ENCODE peak calls at places on chromosomes 1 and 21, in six cellular contexts. E is NT2/D1; R is left ventricle myocardium inferior; K is type B pancreatic cell; Y is right cardiac atrium; O is activated naive CD4-positive, alpha-beta T cell. Q is an unnamed sample.

GRCh38 chr1:233105225-233105624 is 154.8 kb downstream of the NTPCR start:
- DNase-seq in K (no peak), R (no peak), O (no peak), E (no peak), Y (no peak), Q (peak)

GRCh38 chr1:177209357-177209756 is 38.6 kb downstream of the BRINP2 start:
- DNase-seq in O (no peak), E (no peak), R (peak), K (no peak), Y (peak), Q (peak)

GRCh38 chr21:45224189-45224938 is 63.3 kb downstream of the POFUT2 start:
- DNase-seq in K (no peak), R (no peak), O (no peak), E (no peak), Y (peak), Q (no peak)

GRCh38 chr1:91830242-91831131 is 55.5 kb downstream of the TGFBR3 start:
- DNase-seq in K (no peak), E (no peak), O (no peak), R (peak), Y (peak), Q (peak)

GRCh38 chr1:40708750-40709099 is 17.2 kb downstream of the NFYC start:
- DNase-seq in R (no peak), E (peak), K (no peak), Y (no peak), O (no peak), Q (peak)

GRCh38 chr1:90154711-90155110 is 159.8 kb downstream of the ZNF326 start:
- DNase-seq in Y (no peak), R (no peak), O (no peak), K (no peak), E (no peak), Q (no peak)

GRCh38 chr1:214989341-214989740 is 93.2 kb upstream of the KCNK2 start:
- DNase-seq in E (no peak), K (no peak), R (no peak), O (no peak), Y (no peak), Q (no peak)

GRCh38 chr1:170592591-170593111 is 60.7 kb downstream of the GORAB start:
- DNase-seq in E (no peak), K (no peak), R (no peak), Y (no peak), O (no peak), Q (no peak)

GRCh38 chr1:238177960-238178359 is 287.2 kb upstream of the ZP4 start:
- DNase-seq in Y (no peak), O (no peak), E (peak), R (no peak), K (no peak), Q (peak)

GRCh38 chr1:165924096-165924495 is 96.7 kb downstream of the UCK2 start:
- DNase-seq in K (no peak), R (no peak), E (no peak), O (no peak), Y (no peak), Q (no peak)

GRCh38 chr21:26563977-26564503 is 9.0 kb downstream of the CYYR1 start:
- DNase-seq in O (no peak), R (no peak), K (no peak), Y (no peak), E (no peak), Q (no peak)

GRCh38 chr1:116411784-116412479 is 38.9 kb downstream of the ATP1A1 start:
- DNase-seq in Y (no peak), O (no peak), K (no peak), R (no peak), E (no peak), Q (no peak)

GRCh38 chr1:20366076-20366765 is 75.5 kb downstream of the VWA5B1 start:
- DNase-seq in O (no peak), E (no peak), K (no peak), Y (no peak), R (peak), Q (no peak)

GRCh38 chr1:62962794-62963776 is 179.2 kb downstream of the ATG4C start:
- DNase-seq in Y (peak), R (no peak), E (peak), K (no peak), O (no peak), Q (peak)

GRCh38 chr1:177858222-177858894 is 111.5 kb downstream of the SEC16B start:
- DNase-seq in Y (no peak), R (no peak), K (no peak), E (no peak), O (no peak), Q (no peak)

GRCh38 chr1:214549604-214550338 is 1.6 kb downstream of the PTPN14 start:
- DNase-seq in Y (no peak), R (no peak), K (no peak), E (peak), O (no peak), Q (peak)

GRCh38 chr1:91020967-91021685 is 709 bp downstream of the ZNF644 start:
- DNase-seq in R (peak), O (no peak), E (peak), K (peak), Y (peak), Q (peak)

GRCh38 chr1:115227683-115228082 is 110.4 kb downstream of the NGF start:
- DNase-seq in R (no peak), E (no peak), Y (no peak), K (no peak), O (no peak), Q (no peak)

GRCh38 chr1:179591592-179592580 is at the start of gene TDRD5:
- DNase-seq in Y (no peak), O (no peak), R (no peak), K (no peak), E (no peak), Q (peak)

GRCh38 chr1:234881893-234882771 is 246.5 kb downstream of the TOMM20 start:
- DNase-seq in O (no peak), Y (no peak), E (no peak), R (no peak), K (no peak), Q (no peak)

GRCh38 chr1:107535091-107535490 is 394.3 kb downstream of the NTNG1 start:
- DNase-seq in Y (no peak), E (no peak), K (no peak), R (no peak), O (no peak), Q (no peak)

GRCh38 chr21:41045534-41046268 is 122.3 kb upstream of the BACE2 start:
- DNase-seq in E (no peak), Y (no peak), R (no peak), K (no peak), O (no peak), Q (peak)

GRCh38 chr1:153752072-153752471 is 23.1 kb upstream of the SLC27A3 start:
- DNase-seq in E (no peak), R (no peak), Y (no peak), O (no peak), K (no peak), Q (no peak)

GRCh38 chr1:222994506-222995229 is 148.4 kb downstream of the TLR5 start:
- DNase-seq in K (no peak), E (no peak), O (no peak), Y (no peak), R (no peak), Q (peak)

GRCh38 chr1:7300893-7301292 is 470.2 kb upstream of the VAMP3 start:
- DNase-seq in Y (no peak), E (no peak), R (no peak), O (no peak), K (peak), Q (peak)

GRCh38 chr1:228902781-228903572 is 167.7 kb downstream of the RHOU start:
- DNase-seq in O (no peak), Y (peak), E (no peak), K (no peak), R (peak), Q (peak)

GRCh38 chr1:77378723-77379533 is 97.1 kb downstream of the AK5 start:
- DNase-seq in E (no peak), O (no peak), R (no peak), Y (no peak), K (no peak), Q (no peak)

GRCh38 chr1:197199923-197200467 is 53.5 kb upstream of the ASPM start:
- DNase-seq in Y (no peak), E (no peak), K (no peak), O (no peak), R (no peak), Q (no peak)

GRCh38 chr1:119712342-119713038 is 756 bp downstream of the PHGDH start:
- DNase-seq in K (peak), E (peak), R (peak), Y (peak), O (no peak), Q (peak)

GRCh38 chr1:115186871-115187270 is 97.6 kb upstream of the TSPAN2 start:
- DNase-seq in E (no peak), Y (no peak), K (no peak), O (no peak), R (no peak), Q (no peak)

GRCh38 chr1:148264374-148265276 is 112.5 kb upstream of the NBPF11 start:
- DNase-seq in R (no peak), E (no peak), Y (peak), K (no peak), O (no peak), Q (peak)

GRCh38 chr1:108886292-108886691 is 9.5 kb downstream of the GPSM2 start:
- DNase-seq in E (no peak), O (no peak), K (no peak), Y (no peak), R (no peak), Q (no peak)

Q was measured in epithelial cell of esophagus.